ENCODE peak calls at places on chromosome 12, in nine cellular contexts. P, M, Z, H, I, G, R, O and W are unnamed samples.

GRCh38 chr12:130799051-130799450 is 40.0 kb downstream of the STX2 start:
- DNase-seq in P (no peak), M (no peak), Z (no peak), H (no peak), I (no peak), G (no peak), R (no peak), O (no peak), W (no peak)

GRCh38 chr12:79618848-79619404 is 71.8 kb downstream of the PAWR start:
- DNase-seq in P (peak), M (no peak), Z (peak), H (no peak), I (no peak), G (peak), R (no peak), O (no peak), W (peak)

GRCh38 chr12:132166801-132167591 is 22.7 kb downstream of the NOC4L start:
- DNase-seq in P (no peak), M (no peak), Z (no peak), H (no peak), I (no peak), G (no peak), R (no peak), O (no peak), W (no peak)

GRCh38 chr12:2168808-2169207 is 116.0 kb downstream of the CACNA1C start:
- DNase-seq in P (peak), M (no peak), Z (peak), H (no peak), I (no peak), G (peak), R (no peak), O (no peak), W (peak)

GRCh38 chr12:118302053-118302452 is 70.7 kb downstream of the TAOK3 start:
- DNase-seq in P (no peak), M (no peak), Z (peak), H (no peak), I (no peak), G (no peak), R (no peak), O (no peak), W (peak)

GRCh38 chr12:90301734-90302133 is 593.1 kb upstream of the ATP2B1 start:
- DNase-seq in P (no peak), M (no peak), Z (no peak), H (no peak), I (no peak), G (no peak), R (no peak), O (no peak), W (no peak)

GRCh38 chr12:55724226-55724939 is 4.2 kb downstream of the RDH5 start:
- DNase-seq in P (peak), M (peak), Z (peak), H (peak), I (peak), G (peak), R (peak), O (no peak), W (no peak)

GRCh38 chr12:22625671-22626251 is 790 bp downstream of the ETNK1 start:
- DNase-seq in P (peak), M (no peak), Z (peak), H (no peak), I (peak), G (peak), R (no peak), O (no peak), W (peak)

GRCh38 chr12:54378791-54379400 is 5.6 kb downstream of the ZNF385A start:
- DNase-seq in P (peak), M (no peak), Z (peak), H (peak), I (peak), G (peak), R (no peak), O (no peak), W (peak)

GRCh38 chr12:124231980-124232653 is 62.8 kb upstream of the RFLNA start:
- DNase-seq in P (peak), M (no peak), Z (peak), H (no peak), I (no peak), G (no peak), R (no peak), O (no peak), W (peak)

GRCh38 chr12:45730116-45730841 is 773 bp downstream of the ARID2 start:
- DNase-seq in P (peak), M (peak), Z (peak), H (peak), I (peak), G (peak), R (peak), O (peak), W (peak)

GRCh38 chr12:49961993-49962764 is 507 bp downstream of the AQP5 start:
- DNase-seq in P (no peak), M (no peak), Z (no peak), H (no peak), I (no peak), G (no peak), R (no peak), O (no peak), W (no peak)

GRCh38 chr12:19482551-19483109 is 43.3 kb downstream of the AEBP2 start:
- DNase-seq in P (peak), M (peak), Z (no peak), H (no peak), I (no peak), G (no peak), R (peak), O (no peak), W (no peak)

GRCh38 chr12:124433147-124433874 is 134.1 kb downstream of the NCOR2 start:
- DNase-seq in P (no peak), M (no peak), Z (no peak), H (peak), I (no peak), G (no peak), R (no peak), O (no peak), W (no peak)

GRCh38 chr12:116662612-116663144 is 75.2 kb downstream of the SPRING1 start:
- DNase-seq in P (peak), M (no peak), Z (no peak), H (peak), I (no peak), G (no peak), R (no peak), O (no peak), W (no peak)

GRCh38 chr12:54370218-54370730 is 6.0 kb upstream of the GPR84 start:
- DNase-seq in P (no peak), M (peak), Z (peak), H (peak), I (peak), G (peak), R (no peak), O (peak), W (peak)